ENCODE peak calls at places on chromosomes 7 and 10, in ten cellular contexts. E is transverse colon, Z is HCT116, O is HepG2, Q is SK-N-SH, B is stomach, G is vagina, K is endothelial cell of umbilical vein, S is esophagus muscularis mucosa, V is Panc1. C is an unnamed sample. For H3K9me3, the result is how much of the 10 kb centered on the place peaks cover.

GRCh38 chr7:137967143-137968018 is 34.5 kb downstream of the CREB3L2 start:
- DNase-seq in Q (no peak), S (no peak), V (no peak), K (peak), Z (no peak), B (no peak), O (peak), E (no peak), G (no peak), C (no peak)

GRCh38 chr7:41695661-41696322 is 7.1 kb downstream of the INHBA start:
- DNase-seq in V (no peak), K (no peak), E (no peak), O (no peak), S (peak), B (no peak), Z (no peak), G (no peak), Q (no peak), C (no peak)

GRCh38 chr7:139783647-139784385 is 6.0 kb upstream of the HIPK2 start:
- DNase-seq in K (no peak), E (no peak), Z (no peak), V (no peak), S (no peak), G (no peak), Q (no peak), B (no peak), O (no peak), C (no peak)

GRCh38 chr7:33646992-33647391 is 258.3 kb upstream of the BMPER start:
- DNase-seq in Q (no peak), V (no peak), K (no peak), B (no peak), O (no peak), E (no peak), G (no peak), Z (no peak), S (no peak), C (no peak)

GRCh38 chr7:142488842-142489241 is 231.0 kb upstream of the PRSS58 start:
- DNase-seq in S (no peak), K (no peak), B (no peak), E (no peak), Q (no peak), Z (peak), G (no peak), O (no peak), V (no peak), C (no peak)

GRCh38 chr10:113713297-113713982 is 33.7 kb downstream of the CASP7 start:
- DNase-seq in Z (no peak), S (no peak), E (no peak), O (no peak), K (no peak), Q (no peak), V (no peak), G (no peak), B (no peak), C (no peak)

GRCh38 chr10:13788701-13789447 is 202.1 kb downstream of the PRPF18 start:
- DNase-seq in Q (no peak), B (peak), V (no peak), K (peak), Z (no peak), S (no peak), O (no peak), G (no peak), E (peak), C (no peak)

GRCh38 chr7:129091484-129092002 is 36.6 kb upstream of the TNPO3 start:
- DNase-seq in K (peak), Z (peak), V (peak), Q (peak), B (peak), S (peak), E (peak), O (peak), G (no peak), C (no peak)

GRCh38 chr10:17768957-17769356 is 17.0 kb downstream of the TMEM236 start:
- DNase-seq in Z (no peak), S (no peak), B (no peak), V (no peak), K (peak), E (no peak), Q (no peak), G (no peak), O (no peak), C (no peak)

GRCh38 chr7:110050831-110051230 is 1040.1 kb upstream of the LRRN3 start:
- DNase-seq in Z (no peak), G (no peak), Q (peak), E (no peak), B (no peak), K (no peak), S (no peak), V (no peak), O (no peak), C (no peak)

GRCh38 chr10:78964952-78965633 is 103.7 kb upstream of the ZMIZ1 start:
- DNase-seq in K (peak), B (peak), Z (peak), S (no peak), Q (peak), O (peak), G (no peak), E (no peak), V (peak), C (no peak)

GRCh38 chr10:79101560-79101971 is 32.8 kb downstream of the ZMIZ1 start:
- DNase-seq in B (no peak), Z (no peak), G (no peak), K (no peak), S (no peak), Q (peak), V (no peak), O (no peak), E (no peak), C (no peak)

GRCh38 chr7:130566168-130566897 is 74.4 kb downstream of the MEST start:
- DNase-seq in S (no peak), G (no peak), O (no peak), E (no peak), Q (no peak), B (no peak), V (no peak), K (peak), Z (no peak), C (no peak)

GRCh38 chr10:79492839-79493238 is 19.5 kb upstream of the EIF5AL1 start:
- DNase-seq in O (no peak), E (no peak), Z (no peak), S (no peak), B (no peak), V (no peak), G (no peak), Q (no peak), K (no peak), C (no peak)

GRCh38 chr10:30701471-30702173 is 72.1 kb upstream of the LYZL2 start:
- DNase-seq in V (peak), Q (peak), B (peak), S (no peak), O (no peak), E (peak), Z (no peak), K (no peak), G (no peak), C (no peak)

GRCh38 chr7:109111086-109111485 is 541.4 kb downstream of the DNAJB9 start:
- DNase-seq in S (no peak), K (no peak), V (no peak), Z (no peak), G (no peak), E (no peak), Q (no peak), O (no peak), B (no peak), C (no peak)

GRCh38 chr10:86851329-86852207 is 95.1 kb downstream of the BMPR1A start:
- DNase-seq in S (no peak), B (no peak), G (no peak), O (no peak), V (no peak), K (no peak), Z (no peak), Q (no peak), E (no peak), C (peak)

GRCh38 chr10:6737080-6737641 is 157.1 kb upstream of the PRKCQ start:
- DNase-seq in G (no peak), O (no peak), Z (peak), E (no peak), S (no peak), Q (no peak), B (no peak), V (no peak), K (no peak), C (no peak)

GRCh38 chr10:13483951-13484350 is 44.9 kb downstream of the BEND7 start:
- DNase-seq in K (no peak), S (no peak), V (no peak), G (no peak), O (no peak), E (peak), B (peak), Z (no peak), Q (no peak), C (no peak)

GRCh38 chr10:31059323-31059722 is 27.7 kb upstream of the ZNF438 start:
- DNase-seq in K (peak), O (no peak), E (no peak), Q (no peak), Z (peak), S (no peak), B (no peak), G (no peak), V (no peak), C (no peak)

GRCh38 chr7:94274828-94275227 is 119.9 kb upstream of the COL1A2 start:
- DNase-seq in G (no peak), Z (no peak), B (no peak), E (no peak), Q (no peak), K (no peak), S (no peak), V (no peak), O (no peak), C (no peak)

GRCh38 chr10:133219782-133220181 is 10.2 kb upstream of the UTF1 start:
- DNase-seq in G (no peak), E (no peak), O (no peak), K (no peak), Q (no peak), Z (no peak), S (no peak), V (no peak), B (no peak), C (no peak)

GRCh38 chr7:100051611-100052010 is 2.0 kb downstream of the ZSCAN21 start:
- DNase-seq in B (no peak), V (no peak), E (no peak), Q (no peak), G (no peak), K (no peak), S (no peak), O (peak), Z (no peak), C (no peak)

GRCh38 chr7:2040201-2040892 is 192.4 kb downstream of the MAD1L1 start:
- DNase-seq in K (no peak), E (no peak), Z (no peak), V (no peak), O (no peak), B (no peak), S (no peak), Q (peak), G (no peak), C (no peak)

GRCh38 chr10:4260483-4260882 is 475.5 kb upstream of the KLF6 start:
- DNase-seq in B (no peak), Q (no peak), V (no peak), S (no peak), E (no peak), O (no peak), K (peak), Z (no peak), G (no peak), C (no peak)

GRCh38 chr7:132773527-132773956 is 197.3 kb upstream of the PLXNA4 start:
- DNase-seq in E (no peak), O (no peak), G (no peak), B (no peak), Z (no peak), S (no peak), Q (no peak), V (no peak), K (no peak), C (peak)

GRCh38 chr7:88218836-88219605 is 817 bp downstream of the SRI start:
- DNase-seq in G (no peak), O (no peak), E (peak), Z (no peak), B (peak), V (no peak), S (no peak), Q (peak), K (peak), C (no peak)

GRCh38 chr7:44275829-44276570 is 49.4 kb downstream of the CAMK2B start:
- DNase-seq in Z (no peak), G (no peak), S (no peak), B (no peak), O (no peak), E (no peak), Q (peak), K (peak), V (no peak), C (peak)

GRCh38 chr10:96073722-96074121 is 30.3 kb downstream of the CCNJ start:
- DNase-seq in Z (peak), S (no peak), K (peak), V (no peak), B (no peak), G (no peak), Q (no peak), E (no peak), O (no peak), C (no peak)

GRCh38 chr10:71587941-71588573 is 131.5 kb downstream of the C10orf105 start:
- DNase-seq in Z (no peak), Q (no peak), G (no peak), V (no peak), S (no peak), E (no peak), O (no peak), K (no peak), B (no peak), C (no peak)

GRCh38 chr10:128615154-128615553 is 488.9 kb upstream of the MKI67 start:
- DNase-seq in Q (no peak), V (no peak), Z (no peak), E (no peak), K (no peak), O (no peak), S (peak), B (no peak), G (no peak), C (no peak)

GRCh38 chr7:155882596-155882995 is 70.3 kb upstream of the SHH start:
- DNase-seq in Z (no peak), Q (no peak), O (no peak), G (no peak), S (no peak), E (no peak), B (no peak), K (no peak), V (no peak), C (no peak)

DNA sequence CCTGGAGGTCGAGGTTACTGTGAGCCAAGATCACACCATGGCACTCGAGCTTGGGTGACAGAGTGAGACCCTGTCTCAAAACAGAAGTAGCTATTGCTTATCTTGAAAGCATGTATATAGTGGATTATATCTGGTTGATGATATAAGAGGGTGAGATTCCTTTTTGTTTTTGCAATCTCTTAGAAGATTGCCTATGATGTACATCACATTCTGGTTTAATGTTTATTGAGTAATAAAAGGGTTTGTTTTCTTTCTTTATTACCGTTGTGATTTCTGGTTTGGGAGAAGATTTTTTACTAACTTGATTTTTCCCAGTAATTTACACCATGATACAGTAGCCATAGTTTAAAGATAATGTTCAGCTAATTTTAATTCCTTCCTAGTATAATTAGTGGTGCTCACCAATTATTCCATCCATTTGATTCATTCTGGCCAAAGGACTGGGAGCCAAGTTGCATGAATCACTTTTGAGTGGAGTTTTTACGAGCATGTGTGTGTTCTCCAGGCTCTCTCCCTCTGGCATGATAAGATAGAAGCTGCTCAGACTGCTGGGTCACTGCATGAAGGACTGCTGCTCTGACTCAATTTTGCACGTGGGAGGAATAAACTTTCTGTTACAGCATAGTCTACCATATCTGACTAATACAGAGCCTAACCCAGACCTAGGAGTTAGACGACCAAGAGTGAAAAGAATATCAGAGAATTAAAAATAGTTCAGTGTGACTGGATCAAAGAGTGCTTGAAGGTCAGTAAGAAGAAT is 13.5 kb upstream of the TSPAN13 start:
- DNase-seq in V (peak), K (peak), Q (no peak), G (no peak), O (no peak), B (no peak), E (peak), S (no peak), Z (peak), C (no peak)
- TF ChIP-seq POLR2AphosphoS5 in V (no peak), K (peak), Q (no peak), G (peak), O (no peak), B (peak), E (peak), S (no peak), Z (no peak), C (no peak)

DNA sequence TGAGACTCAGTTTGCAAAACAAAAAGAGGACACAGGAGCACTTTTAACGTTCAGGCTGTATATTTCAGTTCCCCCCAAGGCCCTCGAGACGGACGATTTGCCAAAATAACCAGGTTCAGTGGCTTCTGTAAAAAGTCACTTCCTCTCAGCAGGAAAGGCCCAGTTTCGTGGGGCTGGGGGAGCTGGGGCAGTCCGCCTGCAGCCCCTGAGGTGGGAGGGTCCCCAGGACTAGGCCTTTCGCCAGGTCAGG is 28.8 kb downstream of the WDR86 start:
- DNase-seq in Z (no peak), G (no peak), V (no peak), E (no peak), K (no peak), S (no peak), Q (peak), B (no peak), O (no peak), C (no peak)
- H3K4me3 ChIP-seq in Z (no peak), G (peak), V (no peak), E (peak), K (no peak), S (peak), Q (no peak), B (peak), O (no peak), C (no peak)

GRCh38 chr7:6651866-6652445 is 14.8 kb downstream of the ZNF316 start:
- DNase-seq in Q (peak), S (peak), E (no peak), Z (no peak), G (no peak), V (no peak), O (no peak), K (no peak), B (no peak), C (no peak)
- H3K9me3 ChIP-seq in Q (under half), S (under half), E (under half), Z (under half), G (under half), V (under half), O (under half), K (under half), B (under half), C (under half)

GRCh38 chr10:101060036-101060950 is 1.5 kb upstream of the KAZALD1 start:
- DNase-seq in Q (peak), G (no peak), B (peak), O (peak), S (peak), Z (peak), E (peak), K (peak), V (peak), C (no peak)
- TF ChIP-seq POLR2AphosphoS5 in Q (peak), G (no peak), B (peak), O (no peak), S (peak), Z (no peak), E (no peak), K (peak), V (peak), C (peak)

GRCh38 chr7:8154290-8154689 is 107.7 kb downstream of the ICA1 start:
- DNase-seq in O (no peak), K (peak), V (no peak), Z (no peak), Q (peak), S (no peak), E (no peak), G (no peak), B (no peak), C (peak)

GRCh38 chr7:8151161-8151560 is 110.8 kb downstream of the ICA1 start:
- DNase-seq in Z (no peak), B (no peak), O (no peak), K (no peak), Q (no peak), E (no peak), V (no peak), G (no peak), S (no peak), C (no peak)

GRCh38 chr7:8149222-8149621 is 112.7 kb downstream of the ICA1 start:
- DNase-seq in S (no peak), K (peak), O (no peak), E (no peak), G (no peak), B (no peak), Q (no peak), V (no peak), Z (no peak), C (peak)

GRCh38 chr7:8155836-8156235 is 106.1 kb downstream of the ICA1 start:
- DNase-seq in K (no peak), S (no peak), G (no peak), B (no peak), Z (no peak), E (no peak), Q (no peak), V (no peak), O (no peak), C (no peak)

GRCh38 chr7:8152489-8153192 is 109.3 kb downstream of the ICA1 start:
- DNase-seq in B (no peak), Q (no peak), G (no peak), Z (no peak), O (no peak), K (no peak), E (no peak), V (no peak), S (no peak), C (no peak)
- H3K4me3 ChIP-seq in B (no peak), Q (no peak), G (no peak), Z (no peak), O (no peak), K (no peak), E (no peak), V (no peak), S (no peak), C (no peak)